ENCODE peak calls at places on chromosomes 3 and 15, in five cellular contexts. J is GM23248, I is HCT116, H is PC-3, W is SK-N-SH. V is an unnamed sample.

GRCh38 chr15:100211855-100212850 is 129.6 kb downstream of the ADAMTS17 start:
- DNase-seq in J (no peak), I (no peak), H (peak; percentile 32), W (no peak), V (no peak)

GRCh38 chr3:190116551-190117067 is 4.1 kb downstream of the P3H2 start:
- DNase-seq in J (peak; percentile 40), I (no peak), H (peak; percentile 30), W (no peak), V (no peak)

GRCh38 chr3:64906011-64906410 is 218.2 kb upstream of the ADAMTS9 start:
- DNase-seq in J (no peak), I (no peak), H (no peak), W (no peak), V (no peak)

GRCh38 chr15:82943176-82943575 is 9.3 kb downstream of the HOMER2 start:
- DNase-seq in J (peak; percentile 44), I (no peak), H (peak; percentile 41), W (no peak), V (no peak)

GRCh38 chr3:138328341-138328740 is 1.3 kb downstream of the NME9 start:
- DNase-seq in J (peak; percentile 82), I (no peak), H (no peak), W (peak; percentile 27), V (peak; percentile 33)

GRCh38 chr3:71395927-71396695 is 187.4 kb downstream of the FOXP1 start:
- DNase-seq in J (peak; percentile 77), I (no peak), H (peak; percentile 16), W (no peak), V (no peak)

GRCh38 chr3:190121061-190121765 is 516 bp upstream of the P3H2 start:
- DNase-seq in J (no peak), I (no peak), H (no peak), W (no peak), V (no peak)

GRCh38 chr3:146640955-146641867 is 36.1 kb upstream of the PLSCR5 start:
- DNase-seq in J (peak; percentile 61), I (peak; percentile 42), H (peak; percentile 77), W (peak; percentile 16), V (peak; percentile 51)

GRCh38 chr15:66707310-66708160 is 5.5 kb downstream of the SMAD6 start:
- DNase-seq in J (peak; percentile 78), I (no peak), H (no peak), W (peak; percentile 90), V (peak; percentile 88)

GRCh38 chr15:89654311-89654761 is 931 bp downstream of the KIF7 start:
- DNase-seq in J (peak; percentile 87), I (no peak), H (peak; percentile 62), W (no peak), V (no peak)

GRCh38 chr15:56241374-56242085 is 2.1 kb downstream of the RFX7 start:
- DNase-seq in J (peak; percentile 40), I (no peak), H (no peak), W (no peak), V (no peak)

GRCh38 chr3:61602466-61602865 is 41.1 kb downstream of the PTPRG start:
- DNase-seq in J (no peak), I (no peak), H (no peak), W (no peak), V (no peak)

GRCh38 chr3:30687930-30688570 is 81.6 kb downstream of the TGFBR2 start:
- DNase-seq in J (no peak), I (no peak), H (no peak), W (no peak), V (no peak)

GRCh38 chr15:71743861-71744382 is 66.4 kb upstream of the NR2E3 start:
- DNase-seq in J (peak; percentile 70), I (no peak), H (peak; percentile 64), W (peak; percentile 69), V (peak; percentile 78)

GRCh38 chr15:36643551-36643950 is 64.1 kb downstream of the CDIN1 start:
- DNase-seq in J (no peak), I (peak; percentile 18), H (peak; percentile 39), W (no peak), V (peak; percentile 12)

GRCh38 chr3:160369784-160370183 is 29.2 kb downstream of the IFT80 start:
- DNase-seq in J (no peak), I (no peak), H (no peak), W (no peak), V (no peak)

GRCh38 chr15:75154461-75155062 is 47.1 kb upstream of the C15orf39 start:
- DNase-seq in J (no peak), I (no peak), H (no peak), W (no peak), V (no peak)

GRCh38 chr15:58999694-59000093 is 12.2 kb downstream of the RNF111 start:
- DNase-seq in J (no peak), I (no peak), H (no peak), W (no peak), V (no peak)

GRCh38 chr15:101610628-101611000 is 41.6 kb downstream of the TM2D3 start:
- DNase-seq in J (no peak), I (no peak), H (no peak), W (no peak), V (no peak)

GRCh38 chr3:182633206-182633605 is 160.1 kb upstream of the ATP11B start:
- DNase-seq in J (no peak), I (no peak), H (no peak), W (no peak), V (no peak)

GRCh38 chr3:28752290-28752689 is 403.7 kb upstream of the AZI2 start:
- DNase-seq in J (no peak), I (no peak), H (no peak), W (no peak), V (no peak)

GRCh38 chr15:40016224-40016865 is 22.6 kb downstream of the SRP14 start:
- DNase-seq in J (peak; percentile 68), I (no peak), H (no peak), W (no peak), V (no peak)

GRCh38 chr3:151816091-151816604 is 2.2 kb downstream of the AADAC start:
- DNase-seq in J (peak; percentile 85), I (no peak), H (peak; percentile 87), W (no peak), V (peak; percentile 26)

GRCh38 chr3:142850395-142851023 is 38.4 kb downstream of the PCOLCE2 start:
- DNase-seq in J (peak; percentile 96), I (peak; percentile 51), H (peak; percentile 84), W (no peak), V (no peak)

GRCh38 chr3:16132926-16133325 is 41.6 kb upstream of the GALNT15 start:
- DNase-seq in J (peak; percentile 49), I (no peak), H (no peak), W (no peak), V (no peak)

GRCh38 chr15:45573961-45574629 is 13.1 kb upstream of the BLOC1S6 start:
- DNase-seq in J (peak; percentile 29), I (peak; percentile 53), H (peak; percentile 44), W (peak; percentile 28), V (peak; percentile 81)

GRCh38 chr3:112610121-112610520 is 30.8 kb downstream of the CCDC80 start:
- DNase-seq in J (peak; percentile 94), I (no peak), H (no peak), W (no peak), V (no peak)

GRCh38 chr3:31065765-31066164 is 171.3 kb upstream of the GADL1 start:
- DNase-seq in J (peak; percentile 18), I (no peak), H (no peak), W (no peak), V (no peak)

GRCh38 chr15:81285461-81285860 is 38.5 kb downstream of the STARD5 start:
- DNase-seq in J (no peak), I (no peak), H (no peak), W (no peak), V (no peak)

GRCh38 chr15:93831641-93832040 is 399.7 kb upstream of the MCTP2 start:
- DNase-seq in J (no peak), I (no peak), H (no peak), W (no peak), V (no peak)

GRCh38 chr3:108462899-108463298 is 47.5 kb downstream of the MYH15 start:
- DNase-seq in J (peak; percentile 77), I (no peak), H (peak; percentile 31), W (no peak), V (no peak)

GRCh38 chr3:150754896-150755295 is 8.1 kb downstream of the SIAH2 start:
- DNase-seq in J (no peak), I (no peak), H (no peak), W (no peak), V (no peak)

GRCh38 chr15:66894986-66895780 is 170.2 kb upstream of the SMAD3 start:
- DNase-seq in J (peak; percentile 47), I (no peak), H (no peak), W (no peak), V (no peak)

GRCh38 chr15:84033793-84034553 is 201.6 kb upstream of the GOLGA6L4 start:
- DNase-seq in J (no peak), I (no peak), H (peak; percentile 38), W (no peak), V (no peak)

GRCh38 chr15:88204584-88204983 is 52.0 kb downstream of the NTRK3 start:
- DNase-seq in J (no peak), I (no peak), H (no peak), W (no peak), V (no peak)

GRCh38 chr15:84582583-84583157 is 18.1 kb upstream of the ZSCAN2 start:
- DNase-seq in J (no peak), I (no peak), H (peak; percentile 23), W (no peak), V (no peak)

GRCh38 chr15:25554640-25555039 is 115.8 kb upstream of the UBE3A start:
- DNase-seq in J (no peak), I (no peak), H (no peak), W (no peak), V (no peak)

GRCh38 chr3:106097817-106098410 is 229.1 kb upstream of the CBLB start:
- DNase-seq in J (no peak), I (no peak), H (no peak), W (no peak), V (no peak)
- TF ChIP-seq EZH2phosphoT487 in J (no peak), I (no peak), H (no peak), W (no peak), V (no peak)

DNA sequence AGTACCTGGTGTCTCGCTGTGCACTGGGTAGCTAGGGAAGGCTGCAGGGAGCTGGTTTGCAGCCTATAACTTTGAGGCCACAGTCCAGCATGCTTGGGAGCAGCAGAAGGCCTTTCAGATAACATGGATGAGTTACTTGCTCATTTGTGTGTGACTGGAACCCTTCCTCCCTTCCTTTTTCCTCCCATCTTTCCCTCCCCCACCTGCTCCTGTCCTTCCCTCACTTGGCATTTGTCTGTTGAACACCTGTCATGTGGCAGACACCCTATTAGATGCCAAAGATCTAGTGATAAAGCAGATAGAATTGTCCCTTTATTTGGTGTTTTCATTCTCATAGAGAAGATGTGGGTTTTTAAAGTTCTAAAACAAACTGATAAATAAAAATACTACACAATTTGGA is 71.6 kb downstream of the LRTM1 start:
- DNase-seq in J (no peak), I (no peak), H (no peak), W (no peak), V (no peak)
- H3K4me2 ChIP-seq in J (no peak overlapping the region), I (no peak overlapping the region), H (no peak overlapping the region), W (no peak overlapping the region), V (no peak overlapping the region)

GRCh38 chr15:69412274-69412673 is 1.9 kb upstream of the KIF23 start:
- DNase-seq in J (no peak), I (no peak), H (no peak), W (no peak), V (no peak)
- H3K9ac ChIP-seq in J (no peak overlapping the region), I (no peak overlapping the region), H (no peak overlapping the region), W (no peak overlapping the region), V (no peak overlapping the region)

GRCh38 chr3:123498761-123499160 is 49.9 kb upstream of the ADCY5 start:
- DNase-seq in J (no peak), I (no peak), H (no peak), W (no peak), V (no peak)
- TF ChIP-seq EZH2phosphoT487 in J (no peak), I (no peak), H (no peak), W (no peak), V (no peak)

V was measured in neural progenitor cell.